ENCODE peak calls at places on chromosomes 12 and 14, in ten cellular contexts. One of them, this sample, is unnamed. For H3K36me3 and H3K4me1, the result is how much of the 10 kb centered on the place peaks cover.

GRCh38 chr12:104485651-104486341 is 29.0 kb downstream of the CHST11 start:
- DNase-seq in endodermal cell: no peak
- DNase-seq in adrenal gland: no peak
- DNase-seq in tibial nerve: no peak
- DNase-seq in heart right ventricle: no peak
- DNase-seq in spleen: no peak
- DNase-seq in right lobe of liver: no peak
- DNase-seq in neural progenitor cell: no peak
- DNase-seq in right atrium auricular region: no peak
- DNase-seq in esophagus squamous epithelium: no peak
- DNase-seq in this sample: no peak

GRCh38 chr12:88577537-88577936 is 2.7 kb downstream of the KITLG start:
- DNase-seq in endodermal cell: no peak
- DNase-seq in adrenal gland: no peak
- DNase-seq in tibial nerve: no peak
- DNase-seq in heart right ventricle: no peak
- DNase-seq in spleen: no peak
- DNase-seq in right lobe of liver: no peak
- DNase-seq in neural progenitor cell: no peak
- DNase-seq in right atrium auricular region: no peak
- DNase-seq in esophagus squamous epithelium: no peak
- DNase-seq in this sample: peak

GRCh38 chr12:54725233-54725843 is 77.2 kb upstream of the DCD start:
- DNase-seq in endodermal cell: peak
- DNase-seq in adrenal gland: no peak
- DNase-seq in tibial nerve: no peak
- DNase-seq in heart right ventricle: no peak
- DNase-seq in spleen: no peak
- DNase-seq in right lobe of liver: no peak
- DNase-seq in neural progenitor cell: peak
- DNase-seq in right atrium auricular region: no peak
- DNase-seq in esophagus squamous epithelium: no peak
- DNase-seq in this sample: peak

GRCh38 chr14:76348898-76349297 is 27.0 kb upstream of the ESRRB start:
- DNase-seq in endodermal cell: peak
- DNase-seq in adrenal gland: peak
- DNase-seq in tibial nerve: no peak
- DNase-seq in heart right ventricle: peak
- DNase-seq in spleen: peak
- DNase-seq in right lobe of liver: peak
- DNase-seq in neural progenitor cell: peak
- DNase-seq in right atrium auricular region: peak
- DNase-seq in esophagus squamous epithelium: no peak
- DNase-seq in this sample: no peak

GRCh38 chr12:106898001-106898966 is 57.4 kb upstream of the TMEM263 start:
- DNase-seq in endodermal cell: no peak
- DNase-seq in adrenal gland: no peak
- DNase-seq in tibial nerve: no peak
- DNase-seq in heart right ventricle: no peak
- DNase-seq in spleen: no peak
- DNase-seq in right lobe of liver: no peak
- DNase-seq in neural progenitor cell: peak
- DNase-seq in right atrium auricular region: no peak
- DNase-seq in esophagus squamous epithelium: no peak
- DNase-seq in this sample: peak

GRCh38 chr12:30788754-30789153 is 34.0 kb upstream of the CAPRIN2 start:
- DNase-seq in endodermal cell: no peak
- DNase-seq in adrenal gland: no peak
- DNase-seq in tibial nerve: no peak
- DNase-seq in heart right ventricle: no peak
- DNase-seq in spleen: no peak
- DNase-seq in right lobe of liver: no peak
- DNase-seq in neural progenitor cell: no peak
- DNase-seq in right atrium auricular region: no peak
- DNase-seq in esophagus squamous epithelium: no peak
- DNase-seq in this sample: no peak

GRCh38 chr12:98758331-98758730 is 113.2 kb downstream of the APAF1 start:
- DNase-seq in endodermal cell: no peak
- DNase-seq in adrenal gland: no peak
- DNase-seq in tibial nerve: peak
- DNase-seq in heart right ventricle: peak
- DNase-seq in spleen: no peak
- DNase-seq in right lobe of liver: no peak
- DNase-seq in neural progenitor cell: no peak
- DNase-seq in right atrium auricular region: no peak
- DNase-seq in esophagus squamous epithelium: no peak
- DNase-seq in this sample: no peak

GRCh38 chr14:52949711-52950409 is 990 bp downstream of the FERMT2 start:
- DNase-seq in endodermal cell: no peak
- DNase-seq in adrenal gland: no peak
- DNase-seq in tibial nerve: peak
- DNase-seq in heart right ventricle: no peak
- DNase-seq in spleen: no peak
- DNase-seq in right lobe of liver: no peak
- DNase-seq in neural progenitor cell: peak
- DNase-seq in right atrium auricular region: no peak
- DNase-seq in esophagus squamous epithelium: no peak
- DNase-seq in this sample: peak

GRCh38 chr14:24185741-24186140 is 2.9 kb downstream of the IPO4 start:
- DNase-seq in endodermal cell: no peak
- DNase-seq in adrenal gland: no peak
- DNase-seq in tibial nerve: no peak
- DNase-seq in heart right ventricle: no peak
- DNase-seq in spleen: no peak
- DNase-seq in right lobe of liver: no peak
- DNase-seq in neural progenitor cell: no peak
- DNase-seq in right atrium auricular region: no peak
- DNase-seq in esophagus squamous epithelium: no peak
- DNase-seq in this sample: no peak
- H3K36me3 ChIP-seq in endodermal cell: half or more
- H3K36me3 ChIP-seq in adrenal gland: under half
- H3K36me3 ChIP-seq in tibial nerve: under half
- H3K36me3 ChIP-seq in heart right ventricle: half or more
- H3K36me3 ChIP-seq in spleen: half or more
- H3K36me3 ChIP-seq in right lobe of liver: under half
- H3K36me3 ChIP-seq in neural progenitor cell: under half
- H3K36me3 ChIP-seq in right atrium auricular region: under half
- H3K36me3 ChIP-seq in esophagus squamous epithelium: under half
- H3K36me3 ChIP-seq in this sample: half or more

GRCh38 chr12:37545759-37546158 is 770.8 kb upstream of the ALG10B start:
- DNase-seq in endodermal cell: no peak
- DNase-seq in adrenal gland: no peak
- DNase-seq in tibial nerve: no peak
- DNase-seq in heart right ventricle: no peak
- DNase-seq in spleen: no peak
- DNase-seq in right lobe of liver: no peak
- DNase-seq in neural progenitor cell: no peak
- DNase-seq in right atrium auricular region: no peak
- DNase-seq in esophagus squamous epithelium: no peak
- DNase-seq in this sample: no peak

GRCh38 chr12:37546206-37546605 is 770.4 kb upstream of the ALG10B start:
- DNase-seq in endodermal cell: no peak
- DNase-seq in adrenal gland: no peak
- DNase-seq in tibial nerve: no peak
- DNase-seq in heart right ventricle: no peak
- DNase-seq in spleen: no peak
- DNase-seq in right lobe of liver: no peak
- DNase-seq in neural progenitor cell: no peak
- DNase-seq in right atrium auricular region: no peak
- DNase-seq in esophagus squamous epithelium: no peak
- DNase-seq in this sample: no peak

GRCh38 chr12:37543131-37543965 is 773.2 kb upstream of the ALG10B start:
- DNase-seq in endodermal cell: no peak
- DNase-seq in adrenal gland: no peak
- DNase-seq in tibial nerve: no peak
- DNase-seq in heart right ventricle: no peak
- DNase-seq in spleen: no peak
- DNase-seq in right lobe of liver: no peak
- DNase-seq in neural progenitor cell: no peak
- DNase-seq in right atrium auricular region: no peak
- DNase-seq in esophagus squamous epithelium: no peak
- DNase-seq in this sample: no peak

GRCh38 chr12:37543966-37544668 is 772.5 kb upstream of the ALG10B start:
- DNase-seq in endodermal cell: no peak
- DNase-seq in adrenal gland: no peak
- DNase-seq in tibial nerve: no peak
- DNase-seq in heart right ventricle: no peak
- DNase-seq in spleen: no peak
- DNase-seq in right lobe of liver: no peak
- DNase-seq in neural progenitor cell: no peak
- DNase-seq in right atrium auricular region: no peak
- DNase-seq in esophagus squamous epithelium: no peak
- DNase-seq in this sample: no peak

GRCh38 chr12:37541356-37541755 is 775.2 kb upstream of the ALG10B start:
- DNase-seq in endodermal cell: no peak
- DNase-seq in adrenal gland: no peak
- DNase-seq in tibial nerve: no peak
- DNase-seq in heart right ventricle: no peak
- DNase-seq in spleen: no peak
- DNase-seq in right lobe of liver: no peak
- DNase-seq in neural progenitor cell: no peak
- DNase-seq in right atrium auricular region: no peak
- DNase-seq in esophagus squamous epithelium: no peak
- DNase-seq in this sample: no peak
- H3K4me1 ChIP-seq in endodermal cell: under half
- H3K4me1 ChIP-seq in adrenal gland: under half
- H3K4me1 ChIP-seq in tibial nerve: under half
- H3K4me1 ChIP-seq in heart right ventricle: under half
- H3K4me1 ChIP-seq in spleen: under half
- H3K4me1 ChIP-seq in right lobe of liver: under half
- H3K4me1 ChIP-seq in neural progenitor cell: under half
- H3K4me1 ChIP-seq in right atrium auricular region: under half
- H3K4me1 ChIP-seq in esophagus squamous epithelium: under half
- H3K4me1 ChIP-seq in this sample: under half

GRCh38 chr12:51907864-51908425 is 641 bp downstream of the ACVRL1 start:
- DNase-seq in endodermal cell: no peak
- DNase-seq in adrenal gland: no peak
- DNase-seq in tibial nerve: no peak
- DNase-seq in heart right ventricle: no peak
- DNase-seq in spleen: peak
- DNase-seq in right lobe of liver: no peak
- DNase-seq in neural progenitor cell: no peak
- DNase-seq in right atrium auricular region: no peak
- DNase-seq in esophagus squamous epithelium: no peak
- DNase-seq in this sample: no peak

GRCh38 chr12:51904951-51905471 is 2.3 kb upstream of the ACVRL1 start:
- DNase-seq in endodermal cell: no peak
- DNase-seq in adrenal gland: no peak
- DNase-seq in tibial nerve: no peak
- DNase-seq in heart right ventricle: no peak
- DNase-seq in spleen: no peak
- DNase-seq in right lobe of liver: no peak
- DNase-seq in neural progenitor cell: no peak
- DNase-seq in right atrium auricular region: no peak
- DNase-seq in esophagus squamous epithelium: no peak
- DNase-seq in this sample: no peak

GRCh38 chr12:51906452-51907082 is 737 bp upstream of the ACVRL1 start:
- DNase-seq in endodermal cell: peak
- DNase-seq in adrenal gland: no peak
- DNase-seq in tibial nerve: no peak
- DNase-seq in heart right ventricle: no peak
- DNase-seq in spleen: no peak
- DNase-seq in right lobe of liver: no peak
- DNase-seq in neural progenitor cell: no peak
- DNase-seq in right atrium auricular region: no peak
- DNase-seq in esophagus squamous epithelium: no peak
- DNase-seq in this sample: no peak

GRCh38 chr12:51907083-51907863 is at the start of gene ACVRL1:
- DNase-seq in endodermal cell: peak
- DNase-seq in adrenal gland: no peak
- DNase-seq in tibial nerve: no peak
- DNase-seq in heart right ventricle: peak
- DNase-seq in spleen: peak
- DNase-seq in right lobe of liver: no peak
- DNase-seq in neural progenitor cell: peak
- DNase-seq in right atrium auricular region: no peak
- DNase-seq in esophagus squamous epithelium: no peak
- DNase-seq in this sample: no peak

DNA sequence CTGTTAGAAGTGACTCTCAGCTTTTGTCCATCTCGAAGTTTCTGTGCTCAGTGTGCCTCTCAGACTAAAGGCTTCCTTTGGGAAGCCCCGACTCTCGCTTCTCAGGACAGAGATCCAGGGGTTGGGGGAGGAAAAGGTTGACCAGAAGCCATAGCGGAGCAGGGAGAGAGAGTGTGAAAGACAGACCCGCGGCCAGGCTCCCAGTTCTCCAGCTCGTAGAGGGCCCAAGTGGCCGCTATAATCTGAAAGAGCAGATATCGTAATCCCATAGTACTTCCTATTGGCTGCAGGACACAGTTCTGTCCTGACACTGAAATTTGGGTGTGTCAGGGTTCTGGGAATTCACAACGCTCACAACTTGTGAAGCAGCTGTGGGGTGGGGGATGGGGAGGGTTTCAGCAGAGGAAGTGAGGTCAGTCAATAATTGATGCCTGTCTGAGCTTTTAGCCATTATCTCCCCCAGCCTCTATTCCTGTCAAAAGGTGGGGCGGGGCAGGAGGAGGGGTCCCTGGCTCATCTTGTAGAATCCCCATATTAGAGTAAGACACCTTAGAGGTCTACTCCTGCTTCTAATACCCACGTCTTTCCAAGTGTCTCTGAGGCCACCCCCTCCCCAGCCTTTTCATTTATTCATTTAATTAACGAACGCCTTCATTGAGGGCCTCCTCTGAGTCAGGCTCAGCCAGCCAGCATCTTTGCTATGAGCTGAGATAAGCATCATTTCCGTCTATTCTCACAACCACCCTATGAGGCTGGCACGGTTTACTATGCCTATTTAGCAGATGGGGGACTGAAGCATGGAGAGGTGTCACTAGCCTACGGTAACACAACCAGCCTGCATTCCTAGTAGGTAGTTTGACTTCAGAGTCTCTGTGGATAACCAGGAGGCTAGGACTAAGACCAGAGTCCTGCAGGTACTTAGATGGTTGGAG is 1.5 kb upstream of the ACVRL1 start:
- DNase-seq in endodermal cell: peak
- DNase-seq in adrenal gland: no peak
- DNase-seq in tibial nerve: peak
- DNase-seq in heart right ventricle: peak
- DNase-seq in spleen: no peak
- DNase-seq in right lobe of liver: no peak
- DNase-seq in neural progenitor cell: no peak
- DNase-seq in right atrium auricular region: peak
- DNase-seq in esophagus squamous epithelium: no peak
- DNase-seq in this sample: no peak
- H3K4me3 ChIP-seq in endodermal cell: no peak
- H3K4me3 ChIP-seq in adrenal gland: no peak
- H3K4me3 ChIP-seq in tibial nerve: no peak
- H3K4me3 ChIP-seq in heart right ventricle: peak
- H3K4me3 ChIP-seq in spleen: no peak
- H3K4me3 ChIP-seq in right lobe of liver: no peak
- H3K4me3 ChIP-seq in neural progenitor cell: no peak
- H3K4me3 ChIP-seq in right atrium auricular region: peak
- H3K4me3 ChIP-seq in esophagus squamous epithelium: no peak
- H3K4me3 ChIP-seq in this sample: no peak

DNA sequence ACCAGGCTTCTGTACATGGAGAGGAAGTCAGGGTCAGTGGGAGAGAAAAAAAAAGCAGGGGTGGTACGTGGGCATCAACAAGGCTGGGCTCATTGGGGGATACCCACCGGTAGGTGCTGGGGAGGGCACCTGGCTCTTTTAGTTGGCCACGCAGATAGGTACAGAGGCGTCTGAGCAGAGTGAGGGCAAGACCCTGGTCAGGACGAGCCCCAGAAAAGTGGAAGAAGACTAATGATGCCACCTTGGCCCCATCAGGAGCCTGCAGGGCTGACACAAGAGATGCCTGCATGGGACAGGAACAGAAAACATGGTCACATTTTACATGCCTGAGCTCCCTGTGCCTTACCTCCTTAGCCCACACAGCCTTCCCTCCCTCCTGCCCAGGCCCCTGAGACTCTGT is 29.7 kb downstream of the TEP1 start:
- DNase-seq in endodermal cell: no peak
- DNase-seq in adrenal gland: no peak
- DNase-seq in tibial nerve: no peak
- DNase-seq in heart right ventricle: no peak
- DNase-seq in spleen: no peak
- DNase-seq in right lobe of liver: no peak
- DNase-seq in neural progenitor cell: no peak
- DNase-seq in right atrium auricular region: no peak
- DNase-seq in esophagus squamous epithelium: no peak
- DNase-seq in this sample: no peak
- H3K36me3 ChIP-seq in endodermal cell: half or more
- H3K36me3 ChIP-seq in adrenal gland: under half
- H3K36me3 ChIP-seq in tibial nerve: half or more
- H3K36me3 ChIP-seq in heart right ventricle: half or more
- H3K36me3 ChIP-seq in spleen: half or more
- H3K36me3 ChIP-seq in right lobe of liver: under half
- H3K36me3 ChIP-seq in neural progenitor cell: under half
- H3K36me3 ChIP-seq in right atrium auricular region: half or more
- H3K36me3 ChIP-seq in esophagus squamous epithelium: half or more
- H3K36me3 ChIP-seq in this sample: under half

This sample was measured in HAP-1.